ENCODE peak calls at places on chromosomes 1 and 21, in nine cellular contexts. B is endothelial cell, Y is AG10803, E is heart left ventricle, J is right atrium auricular region, S is astrocyte, G is fibroblast of lung, C is PC-3, M is uterus. O is an unnamed sample.

GRCh38 chr21:45158491-45159423 is 84.4 kb downstream of the ADARB1 start:
- DNase-seq in Y (no peak), B (no peak), C (no peak), G (no peak), J (peak; percentile 42), S (no peak), E (no peak), M (no peak), O (no peak)

GRCh38 chr1:227161470-227161869 is 156.8 kb downstream of the CDC42BPA start:
- DNase-seq in G (no peak), M (no peak), C (no peak), E (no peak), Y (no peak), J (no peak), B (no peak), S (no peak), O (no peak)

GRCh38 chr21:34743831-34744230 is 75.0 kb downstream of the CLIC6 start:
- DNase-seq in J (peak; percentile 68), B (no peak), Y (peak; percentile 85), S (peak; percentile 81), E (peak; percentile 16), M (no peak), C (peak; percentile 98), G (peak; percentile 84), O (no peak)

GRCh38 chr1:58084266-58084665 is 462.3 kb downstream of the OMA1 start:
- DNase-seq in G (no peak), B (no peak), Y (no peak), C (no peak), E (no peak), S (no peak), J (no peak), M (no peak), O (no peak)

GRCh38 chr1:70171512-70171911 is 33.9 kb downstream of the LRRC40 start:
- DNase-seq in C (no peak), S (no peak), G (no peak), J (no peak), B (no peak), Y (no peak), M (no peak), E (no peak), O (no peak)

GRCh38 chr1:197884173-197884572 is 18.3 kb upstream of the C1orf53 start:
- DNase-seq in Y (no peak), E (no peak), J (no peak), G (no peak), C (no peak), M (no peak), B (no peak), S (no peak), O (no peak)

GRCh38 chr1:19313636-19313959 is 1.5 kb downstream of the SLC66A1 start:
- DNase-seq in M (no peak), J (no peak), S (no peak), Y (no peak), C (peak; percentile 49), E (no peak), G (no peak), B (no peak), O (no peak)

GRCh38 chr1:84504580-84505021 is 1.6 kb upstream of the SPATA1 start:
- DNase-seq in G (peak; percentile 90), J (no peak), M (no peak), E (no peak), C (peak; percentile 25), S (peak; percentile 91), Y (peak; percentile 76), B (no peak), O (no peak)

GRCh38 chr21:42218836-42219605 is at the start of gene ABCG1:
- DNase-seq in E (peak; percentile 46), C (peak; percentile 42), M (no peak), B (peak; percentile 56), G (peak; percentile 10), J (no peak), Y (no peak), S (no peak), O (peak; percentile 58)

GRCh38 chr21:45615145-45615711 is 28.3 kb upstream of the PCBP3 start:
- DNase-seq in E (no peak), G (peak; percentile 45), S (peak; percentile 45), C (peak; percentile 41), Y (no peak), J (no peak), M (no peak), B (no peak), O (peak; percentile 84)

DNA sequence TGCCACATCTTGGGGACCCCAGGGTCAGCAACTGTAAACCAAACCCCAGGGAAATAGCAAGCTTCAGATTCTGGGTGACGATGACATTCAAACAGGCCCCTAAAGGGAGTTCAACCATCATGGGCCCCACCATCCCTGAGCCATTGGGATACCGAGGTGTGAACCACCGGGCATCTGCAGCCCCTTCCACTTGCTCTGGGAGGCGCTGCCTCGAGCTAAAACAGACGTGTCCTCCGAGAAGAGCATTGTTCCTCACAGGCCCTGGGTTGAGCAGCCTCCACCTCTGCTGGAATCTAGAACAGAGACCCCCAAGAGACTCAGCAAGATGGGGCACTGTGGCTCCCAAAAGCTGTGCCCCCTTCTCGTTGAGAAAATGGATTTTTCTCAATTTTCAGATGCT is 19.0 kb upstream of the EFHD2 start:
- DNase-seq in S (no peak), Y (no peak), B (no peak), M (no peak), G (no peak), J (no peak), C (no peak), E (no peak), O (no peak)
- TF ChIP-seq CTCF in S (no peak), Y (no peak), B (no peak), M (no peak), G (no peak), J (no peak), C (no peak), E (no peak), O (no peak)

GRCh38 chr1:176445402-176445801 is 17.6 kb upstream of the PAPPA2 start:
- DNase-seq in S (no peak), C (no peak), B (no peak), G (no peak), M (no peak), Y (no peak), J (no peak), E (no peak), O (no peak)

GRCh38 chr1:176448340-176448739 is 14.6 kb upstream of the PAPPA2 start:
- DNase-seq in G (no peak), S (no peak), C (no peak), J (no peak), E (no peak), M (no peak), B (no peak), Y (no peak), O (no peak)

GRCh38 chr1:176440176-176440575 is 22.8 kb upstream of the PAPPA2 start:
- DNase-seq in S (no peak), Y (no peak), B (no peak), J (no peak), M (no peak), E (no peak), G (no peak), C (no peak), O (no peak)

GRCh38 chr1:176444286-176444685 is 18.7 kb upstream of the PAPPA2 start:
- DNase-seq in Y (no peak), M (no peak), S (no peak), E (no peak), C (no peak), B (no peak), G (no peak), J (no peak), O (no peak)
- TF ChIP-seq CTCF in Y (no peak), M (no peak), S (no peak), E (no peak), C (no peak), B (no peak), G (no peak), J (no peak), O (no peak)

DNA sequence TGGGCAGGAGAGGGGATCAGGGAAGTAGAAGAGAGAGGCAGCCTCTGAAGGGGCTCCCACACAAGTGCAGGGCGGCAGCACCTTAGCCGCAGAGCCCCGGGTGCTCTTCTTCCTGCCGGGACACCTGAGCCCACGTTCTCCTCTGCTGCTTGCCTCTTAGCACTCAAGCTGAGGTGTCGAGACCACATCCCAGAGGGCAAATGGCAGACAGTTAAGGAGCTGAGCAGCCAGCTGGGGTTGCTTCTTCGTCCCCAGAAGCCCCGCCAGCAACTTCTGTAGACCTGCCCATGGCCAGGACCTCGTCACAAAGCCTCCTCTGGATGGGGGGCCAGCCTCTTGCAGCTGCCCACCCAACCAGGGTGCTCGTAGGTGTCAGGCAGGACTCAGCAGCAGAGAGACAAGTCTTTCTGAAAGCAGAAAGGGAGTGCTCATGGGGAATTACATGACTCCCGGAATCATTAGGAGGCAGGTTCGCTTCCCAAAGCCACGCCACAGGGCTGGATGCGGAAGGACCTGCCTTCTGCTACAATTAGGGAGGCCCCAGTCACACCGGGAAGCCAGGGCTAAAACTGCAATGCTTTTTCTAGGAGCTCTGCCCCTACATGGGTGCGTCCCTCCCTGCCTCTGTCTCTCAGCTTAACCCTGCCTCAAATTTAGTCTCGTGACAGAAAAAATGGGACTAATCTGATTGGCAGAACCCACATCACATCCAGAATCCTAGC is 141.4 kb upstream of the RAB4A start:
- DNase-seq in B (no peak), E (no peak), Y (no peak), M (no peak), S (no peak), G (no peak), J (no peak), C (no peak), O (no peak)
- TF ChIP-seq CTCF in B (no peak), E (no peak), Y (no peak), M (no peak), S (no peak), G (no peak), J (no peak), C (no peak), O (no peak)

DNA sequence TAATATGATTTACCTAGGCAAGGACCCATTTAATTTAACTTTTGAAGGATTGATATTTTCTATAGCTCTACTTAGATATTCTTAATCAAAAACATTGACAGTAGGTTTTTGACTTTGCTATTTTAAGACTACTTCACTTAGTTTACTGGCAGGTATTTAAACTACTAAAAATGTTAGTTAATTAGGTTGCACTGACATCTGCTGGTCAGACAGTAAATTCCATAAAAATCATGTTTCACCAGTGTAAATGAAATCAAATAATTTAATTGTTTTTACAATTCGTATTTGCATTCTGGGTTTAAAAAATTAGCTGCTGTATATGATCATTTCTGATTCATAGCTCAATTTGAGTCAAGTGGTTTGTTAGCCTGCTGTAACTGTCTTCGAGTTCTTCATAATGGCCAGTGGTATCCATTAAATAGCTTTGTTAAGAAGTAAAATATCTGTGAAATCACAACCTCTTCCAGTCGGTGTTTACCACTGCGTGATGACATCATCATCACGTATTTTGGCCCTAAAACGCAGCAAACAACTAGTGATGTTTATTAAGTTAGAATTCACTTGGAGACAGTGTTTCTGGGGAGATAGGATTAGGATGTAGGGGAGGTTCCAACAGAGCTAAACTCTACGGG is 26.2 kb downstream of the EXTL2 start:
- DNase-seq in E (no peak), M (no peak), S (peak; percentile 32), J (no peak), B (no peak), G (peak; percentile 46), C (peak; percentile 70), Y (peak; percentile 54), O (no peak)
- TF ChIP-seq CTCF in E (peak; percentile 62), M (peak; percentile 67), S (peak; percentile 54), J (peak; percentile 57), B (peak; percentile 81), G (peak; percentile 18), C (peak; percentile 82), Y (peak; percentile 65), O (no peak)

DNA sequence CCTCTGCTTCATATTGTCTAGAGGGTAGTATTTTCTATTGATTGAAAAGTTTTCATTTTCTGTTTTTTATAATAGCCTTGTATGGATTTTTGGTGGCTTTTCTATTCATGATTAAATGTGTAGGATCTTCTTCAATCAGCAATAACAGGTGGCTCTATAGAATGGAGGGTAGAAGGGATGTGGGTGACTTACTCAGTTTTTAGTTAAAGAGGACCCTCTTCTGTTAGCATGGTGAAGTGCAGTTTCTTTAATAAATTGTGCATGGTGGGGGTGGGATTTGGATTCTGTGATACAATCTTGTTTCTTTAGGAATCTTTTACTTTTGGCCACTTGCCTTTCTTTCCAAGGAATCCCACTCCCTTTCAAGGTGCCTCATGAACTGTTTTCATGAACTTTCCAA is 64.7 kb downstream of the SLC35A3 start:
- DNase-seq in Y (peak; percentile 16), E (no peak), J (no peak), G (no peak), B (no peak), S (no peak), M (no peak), C (peak; percentile 43), O (peak; percentile 51)
- TF ChIP-seq CTCF in Y (peak; percentile 41), E (no peak), J (no peak), G (peak; percentile 30), B (no peak), S (no peak), M (no peak), C (peak; percentile 72), O (peak; percentile 33)